ENCODE peak calls at places on chromosomes 7 and 10, in four cellular contexts. One of them, this sample, is unnamed.

GRCh38 chr10:110076559-110077318 is 69.0 kb downstream of the ADD3 start:
- DNase-seq in H1: no peak
- DNase-seq in GM12878: peak; percentile 76
- DNase-seq in K562: peak; percentile 43
- DNase-seq in this sample: peak; percentile 3

GRCh38 chr10:48406204-48406603 is 99.7 kb downstream of the MAPK8 start:
- DNase-seq in GM12878: no peak
- DNase-seq in K562: peak; percentile 75
- DNase-seq in H1: no peak
- DNase-seq in this sample: peak; percentile 24

GRCh38 chr7:36605261-36605660 is 119.0 kb downstream of the AOAH start:
- DNase-seq in GM12878: no peak
- DNase-seq in K562: no peak
- DNase-seq in H1: no peak
- DNase-seq in this sample: no peak

GRCh38 chr7:132536646-132537395 is 39.4 kb downstream of the PLXNA4 start:
- DNase-seq in GM12878: no peak
- DNase-seq in K562: no peak
- DNase-seq in H1: no peak
- DNase-seq in this sample: no peak

GRCh38 chr7:18978108-18978495 is 139.3 kb downstream of the TWIST1 start:
- DNase-seq in K562: no peak
- DNase-seq in GM12878: no peak
- DNase-seq in H1: no peak
- DNase-seq in this sample: peak; percentile 43

GRCh38 chr7:151416921-151417320 is 7.1 kb upstream of the WDR86 start:
- DNase-seq in K562: no peak
- DNase-seq in GM12878: no peak
- DNase-seq in H1: no peak
- DNase-seq in this sample: no peak

GRCh38 chr10:50417906-50418697 is 166.8 kb upstream of the ASAH2 start:
- DNase-seq in K562: peak; percentile 89
- DNase-seq in H1: peak; percentile 29
- DNase-seq in GM12878: peak; percentile 63
- DNase-seq in this sample: peak; percentile 86

GRCh38 chr7:83648464-83649241 is at the start of gene SEMA3E:
- DNase-seq in H1: no peak
- DNase-seq in GM12878: no peak
- DNase-seq in K562: no peak
- DNase-seq in this sample: peak; percentile 15

GRCh38 chr10:70858759-70859158 is 29.6 kb downstream of the PCBD1 start:
- DNase-seq in K562: no peak
- DNase-seq in H1: no peak
- DNase-seq in GM12878: no peak
- DNase-seq in this sample: no peak

GRCh38 chr7:70696139-70696782 is 435.7 kb upstream of the GALNT17 start:
- DNase-seq in K562: no peak
- DNase-seq in H1: no peak
- DNase-seq in GM12878: no peak
- DNase-seq in this sample: no peak

GRCh38 chr7:158010956-158011698 is 576.5 kb downstream of the PTPRN2 start:
- DNase-seq in H1: no peak
- DNase-seq in GM12878: no peak
- DNase-seq in K562: no peak
- DNase-seq in this sample: no peak

GRCh38 chr7:146126767-146127509 is 10.3 kb downstream of the CNTNAP2 start:
- DNase-seq in GM12878: no peak
- DNase-seq in K562: no peak
- DNase-seq in H1: no peak
- DNase-seq in this sample: no peak

GRCh38 chr7:8125680-8126444 is 136.1 kb downstream of the ICA1 start:
- DNase-seq in GM12878: peak; percentile 95
- DNase-seq in K562: no peak
- DNase-seq in H1: no peak
- DNase-seq in this sample: no peak

GRCh38 chr7:151735186-151735853 is 141.6 kb downstream of the PRKAG2 start:
- DNase-seq in GM12878: no peak
- DNase-seq in K562: no peak
- DNase-seq in H1: no peak
- DNase-seq in this sample: no peak

GRCh38 chr10:6583447-6583846 is 3.4 kb upstream of the PRKCQ start:
- DNase-seq in GM12878: no peak
- DNase-seq in K562: peak; percentile 46
- DNase-seq in H1: no peak
- DNase-seq in this sample: no peak

GRCh38 chr10:8042864-8043568 is 11.5 kb upstream of the GATA3 start:
- DNase-seq in GM12878: no peak
- DNase-seq in H1: no peak
- DNase-seq in K562: no peak
- DNase-seq in this sample: no peak

GRCh38 chr10:102208311-102209035 is 17.6 kb upstream of the ELOVL3 start:
- DNase-seq in GM12878: no peak
- DNase-seq in K562: no peak
- DNase-seq in H1: no peak
- DNase-seq in this sample: no peak

GRCh38 chr10:78528749-78529204 is 495.1 kb downstream of the RPS24 start:
- DNase-seq in H1: no peak
- DNase-seq in GM12878: no peak
- DNase-seq in K562: no peak
- DNase-seq in this sample: no peak

GRCh38 chr7:155202106-155202871 is 95.4 kb upstream of the INSIG1 start:
- DNase-seq in K562: no peak
- DNase-seq in H1: no peak
- DNase-seq in GM12878: no peak
- DNase-seq in this sample: no peak

GRCh38 chr7:125061776-125062397 is 132.3 kb upstream of the POT1 start:
- DNase-seq in K562: no peak
- DNase-seq in GM12878: no peak
- DNase-seq in H1: no peak
- DNase-seq in this sample: peak; percentile 35

GRCh38 chr10:112775892-112776679 is 174.0 kb upstream of the TCF7L2 start:
- DNase-seq in GM12878: no peak
- DNase-seq in H1: no peak
- DNase-seq in K562: no peak
- DNase-seq in this sample: no peak

GRCh38 chr7:94190599-94191061 is 186.5 kb upstream of the BET1 start:
- DNase-seq in GM12878: no peak
- DNase-seq in H1: no peak
- DNase-seq in K562: no peak
- DNase-seq in this sample: peak; percentile 13

GRCh38 chr7:155394413-155394812 is 63.5 kb upstream of the EN2 start:
- DNase-seq in K562: no peak
- DNase-seq in GM12878: no peak
- DNase-seq in H1: no peak
- DNase-seq in this sample: no peak

GRCh38 chr10:79089579-79090110 is 20.9 kb downstream of the ZMIZ1 start:
- DNase-seq in H1: no peak
- DNase-seq in K562: no peak
- DNase-seq in GM12878: no peak
- DNase-seq in this sample: no peak

GRCh38 chr7:460374-461117 is 59.1 kb downstream of the PDGFA start:
- DNase-seq in GM12878: no peak
- DNase-seq in K562: no peak
- DNase-seq in H1: no peak
- DNase-seq in this sample: no peak

GRCh38 chr7:89666436-89666835 is 487.8 kb upstream of the STEAP1 start:
- DNase-seq in K562: no peak
- DNase-seq in H1: no peak
- DNase-seq in GM12878: no peak
- DNase-seq in this sample: no peak

GRCh38 chr7:2417981-2418481 is 14.6 kb downstream of the CHST12 start:
- DNase-seq in K562: no peak
- DNase-seq in GM12878: no peak
- DNase-seq in H1: no peak
- DNase-seq in this sample: no peak

GRCh38 chr10:72062341-72062740 is 26.0 kb downstream of the SPOCK2 start:
- DNase-seq in GM12878: no peak
- DNase-seq in H1: no peak
- DNase-seq in K562: no peak
- DNase-seq in this sample: no peak

GRCh38 chr10:93695720-93696119 is 6.7 kb downstream of the FRA10AC1 start:
- DNase-seq in K562: no peak
- DNase-seq in H1: no peak
- DNase-seq in GM12878: no peak
- DNase-seq in this sample: no peak

GRCh38 chr10:69869291-69869841 is 67.7 kb downstream of the COL13A1 start:
- DNase-seq in GM12878: no peak
- DNase-seq in K562: no peak
- DNase-seq in H1: no peak
- DNase-seq in this sample: peak; percentile 56

GRCh38 chr10:103145860-103146466 is 47.1 kb downstream of the NT5C2 start:
- DNase-seq in H1: no peak
- DNase-seq in GM12878: no peak
- DNase-seq in K562: peak; percentile 33
- DNase-seq in this sample: peak; percentile 51

GRCh38 chr7:100545636-100546128 is 6.7 kb downstream of the AGFG2 start:
- DNase-seq in K562: peak; percentile 70
- DNase-seq in GM12878: peak; percentile 83
- DNase-seq in H1: no peak
- DNase-seq in this sample: peak; percentile 81

GRCh38 chr10:48470115-48470892 is 134.6 kb downstream of the ARHGAP22 start:
- DNase-seq in GM12878: no peak
- DNase-seq in H1: no peak
- DNase-seq in K562: peak; percentile 97
- DNase-seq in this sample: no peak

GRCh38 chr10:83862723-83863122 is 276.6 kb upstream of the GHITM start:
- DNase-seq in H1: no peak
- DNase-seq in K562: no peak
- DNase-seq in GM12878: no peak
- DNase-seq in this sample: no peak

GRCh38 chr10:113007343-113007771 is 57.3 kb downstream of the TCF7L2 start:
- DNase-seq in H1: no peak
- DNase-seq in GM12878: no peak
- DNase-seq in K562: no peak
- DNase-seq in this sample: no peak

GRCh38 chr10:114953047-114953446 is 15.1 kb downstream of the TRUB1 start:
- DNase-seq in H1: no peak
- DNase-seq in GM12878: no peak
- DNase-seq in K562: no peak
- DNase-seq in this sample: no peak

GRCh38 chr7:113159746-113160339 is 41.5 kb upstream of the SMIM30 start:
- DNase-seq in GM12878: no peak
- DNase-seq in K562: peak; percentile 75
- DNase-seq in H1: peak; percentile 31
- DNase-seq in this sample: peak; percentile 39
- TF ChIP-seq CTCF in GM12878: peak; percentile 58
- TF ChIP-seq CTCF in K562: peak; percentile 80
- TF ChIP-seq CTCF in H1: peak; percentile 65
- TF ChIP-seq CTCF in this sample: peak; percentile 78

GRCh38 chr10:99834410-99834809 is 52.0 kb downstream of the ABCC2 start:
- DNase-seq in GM12878: no peak
- DNase-seq in K562: no peak
- DNase-seq in H1: no peak
- DNase-seq in this sample: peak; percentile 12
- TF ChIP-seq EGR1 in GM12878: no peak
- TF ChIP-seq EGR1 in K562: no peak
- TF ChIP-seq EGR1 in H1: no peak
- TF ChIP-seq EGR1 in this sample: no peak

GRCh38 chr10:14436233-14436632 is 105.5 kb upstream of the FRMD4A start:
- DNase-seq in H1: no peak
- DNase-seq in GM12878: no peak
- DNase-seq in K562: peak; percentile 15
- DNase-seq in this sample: no peak

GRCh38 chr10:14438057-14438456 is 107.3 kb upstream of the FRMD4A start:
- DNase-seq in GM12878: no peak
- DNase-seq in K562: no peak
- DNase-seq in H1: no peak
- DNase-seq in this sample: no peak

GRCh38 chr10:14438576-14438975 is 107.9 kb upstream of the FRMD4A start:
- DNase-seq in H1: no peak
- DNase-seq in K562: no peak
- DNase-seq in GM12878: no peak
- DNase-seq in this sample: no peak

DNA sequence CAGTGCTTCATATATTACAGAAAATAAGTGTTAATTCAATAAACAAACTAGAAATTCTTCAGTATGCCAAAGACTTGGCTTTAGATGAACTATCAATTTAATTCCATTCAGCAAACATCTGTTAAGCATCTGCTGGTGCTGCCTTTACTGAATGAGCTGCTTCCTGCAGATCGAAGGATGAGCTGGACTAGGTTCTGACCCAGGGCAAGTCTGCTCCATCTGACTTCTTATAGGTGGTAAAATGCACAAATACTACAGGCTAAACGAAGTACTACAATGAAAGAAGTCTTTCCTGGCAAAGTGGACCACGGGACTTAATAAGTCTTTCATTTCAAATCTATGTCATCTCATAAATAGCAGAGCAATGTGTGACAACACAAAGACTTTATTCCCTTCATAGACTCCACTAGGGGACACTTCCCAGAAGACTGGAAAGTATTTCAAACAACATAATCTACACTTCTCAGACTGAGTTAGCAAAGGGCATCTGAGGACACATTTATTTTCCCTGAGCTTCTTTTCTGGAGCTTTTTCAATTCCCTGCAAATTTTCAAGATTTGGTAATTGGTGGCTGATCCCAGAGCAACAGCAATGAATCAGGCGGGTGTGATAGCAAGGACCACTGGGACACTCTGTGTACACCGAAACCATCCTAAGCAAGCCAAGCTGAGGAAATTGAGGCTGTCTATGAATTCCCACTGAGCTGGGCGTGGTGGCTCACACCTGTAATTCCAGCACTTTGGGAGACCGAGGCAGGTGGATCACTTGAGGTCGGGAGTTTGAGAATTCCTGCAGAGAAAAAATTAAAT is 108.9 kb upstream of the FRMD4A start:
- DNase-seq in K562: no peak
- DNase-seq in H1: no peak
- DNase-seq in GM12878: no peak
- DNase-seq in this sample: no peak
- TF ChIP-seq CTCF in K562: no peak
- TF ChIP-seq CTCF in H1: no peak
- TF ChIP-seq CTCF in GM12878: no peak
- TF ChIP-seq CTCF in this sample: no peak

GRCh38 chr10:100714566-100714950 is 30.8 kb upstream of the PAX2 start:
- DNase-seq in H1: no peak
- DNase-seq in K562: no peak
- DNase-seq in GM12878: no peak
- DNase-seq in this sample: no peak

GRCh38 chr10:100715101-100715444 is 30.3 kb upstream of the PAX2 start:
- DNase-seq in H1: no peak
- DNase-seq in GM12878: no peak
- DNase-seq in K562: no peak
- DNase-seq in this sample: no peak

GRCh38 chr10:100715445-100716385 is 29.7 kb upstream of the PAX2 start:
- DNase-seq in K562: no peak
- DNase-seq in H1: no peak
- DNase-seq in GM12878: no peak
- DNase-seq in this sample: no peak

GRCh38 chr10:100718197-100718742 is 27.1 kb upstream of the PAX2 start:
- DNase-seq in K562: no peak
- DNase-seq in H1: no peak
- DNase-seq in GM12878: no peak
- DNase-seq in this sample: no peak

GRCh38 chr10:100717166-100717565 is 28.2 kb upstream of the PAX2 start:
- DNase-seq in GM12878: no peak
- DNase-seq in H1: no peak
- DNase-seq in K562: no peak
- DNase-seq in this sample: no peak
- TF ChIP-seq EGR1 in GM12878: no peak
- TF ChIP-seq EGR1 in H1: no peak
- TF ChIP-seq EGR1 in K562: no peak
- TF ChIP-seq EGR1 in this sample: no peak

GRCh38 chr7:20834656-20835055 is 48.0 kb upstream of the SP8 start:
- DNase-seq in GM12878: no peak
- DNase-seq in K562: peak; percentile 13
- DNase-seq in H1: no peak
- DNase-seq in this sample: no peak
- TF ChIP-seq CTCF in GM12878: peak; percentile 38
- TF ChIP-seq CTCF in K562: peak; percentile 40
- TF ChIP-seq CTCF in H1: peak; percentile 57
- TF ChIP-seq CTCF in this sample: peak; percentile 8

This sample was measured in HCT116.